ENCODE peak calls at places on chromosome 17, in seven cellular contexts. H, Z, M, T, L, V and E are unnamed samples.

GRCh38 chr17:39208893-39209292 is 8.8 kb downstream of the RPL19 start:
- DNase-seq in M (no peak), H (peak; percentile 66), T (no peak), Z (no peak), V (no peak), L (no peak), E (no peak)

GRCh38 chr17:81253358-81254131 is 14.4 kb downstream of the NDUFAF8 start:
- DNase-seq in M (peak; percentile 38), Z (no peak), H (peak; percentile 72), T (peak; percentile 53), L (no peak), V (peak; percentile 39), E (no peak)

GRCh38 chr17:82583720-82584234 is 64.2 kb downstream of the FOXK2 start:
- DNase-seq in L (no peak), H (no peak), M (no peak), T (no peak), V (no peak), Z (no peak), E (peak; percentile 50)

GRCh38 chr17:1164935-1165556 is 14.7 kb downstream of the ABR start:
- DNase-seq in L (no peak), T (no peak), V (no peak), H (peak; percentile 62), M (no peak), Z (no peak), E (no peak)

GRCh38 chr17:57998234-57998746 is 8.8 kb downstream of the SRSF1 start:
- DNase-seq in T (no peak), M (no peak), V (no peak), H (no peak), L (no peak), Z (no peak), E (no peak)

GRCh38 chr17:79215631-79216030 is 141.0 kb downstream of the ENGASE start:
- DNase-seq in T (no peak), L (no peak), V (no peak), Z (no peak), H (no peak), M (no peak), E (no peak)

GRCh38 chr17:51419476-51419875 is 159.1 kb downstream of the UTP18 start:
- DNase-seq in L (no peak), T (no peak), H (no peak), Z (no peak), M (no peak), V (no peak), E (no peak)

GRCh38 chr17:45135192-45135977 is at the start of gene ACBD4:
- DNase-seq in L (peak; percentile 93), M (peak; percentile 96), V (peak; percentile 92), Z (peak; percentile 89), T (peak; percentile 99), H (peak; percentile 95), E (peak; percentile 93)

GRCh38 chr17:35373532-35373983 is at the start of gene SLFN11:
- DNase-seq in H (peak; percentile 85), T (peak; percentile 94), Z (no peak), M (peak; percentile 85), L (peak; percentile 76), V (peak; percentile 23), E (peak; percentile 8)

GRCh38 chr17:80956321-80957190 is 35.1 kb upstream of the CHMP6 start:
- DNase-seq in L (no peak), V (no peak), M (no peak), Z (no peak), H (no peak), T (no peak), E (no peak)

GRCh38 chr17:8122391-8122922 is 1.4 kb downstream of the HES7 start:
- DNase-seq in V (no peak), Z (no peak), T (no peak), M (no peak), H (no peak), L (no peak), E (no peak)

GRCh38 chr17:28086519-28086918 is 44.0 kb downstream of the NLK start:
- DNase-seq in T (no peak), H (no peak), Z (no peak), M (no peak), L (no peak), V (no peak), E (no peak)

GRCh38 chr17:2593846-2594656 is 597 bp downstream of the PAFAH1B1 start:
- DNase-seq in H (peak; percentile 81), Z (no peak), V (peak; percentile 80), M (peak; percentile 76), L (peak; percentile 52), T (peak; percentile 51), E (peak; percentile 93)

GRCh38 chr17:32271844-32272243 is 6.2 kb downstream of the RHBDL3 start:
- DNase-seq in Z (no peak), H (no peak), M (no peak), L (no peak), T (no peak), V (no peak), E (no peak)

GRCh38 chr17:9225305-9226101 is 204.2 kb downstream of the NTN1 start:
- DNase-seq in T (no peak), V (no peak), M (no peak), L (no peak), Z (no peak), H (no peak), E (no peak)

GRCh38 chr17:41691031-41691777 is 2.5 kb downstream of the EIF1 start:
- DNase-seq in M (no peak), L (no peak), V (no peak), H (no peak), T (no peak), Z (no peak), E (no peak)

GRCh38 chr17:43701318-43701743 is 39.6 kb upstream of the MEOX1 start:
- DNase-seq in Z (no peak), H (peak; percentile 45), V (no peak), L (no peak), M (no peak), T (peak; percentile 83), E (no peak)

GRCh38 chr17:2571523-2572303 is 21.7 kb upstream of the PAFAH1B1 start:
- DNase-seq in T (no peak), Z (no peak), V (no peak), L (no peak), H (peak; percentile 73), M (no peak), E (no peak)

GRCh38 chr17:45784583-45785372 is 658 bp downstream of the CRHR1 start:
- DNase-seq in Z (no peak), H (peak; percentile 62), T (peak; percentile 67), V (no peak), L (no peak), M (no peak), E (peak; percentile 8)